ENCODE peak calls at places on chromosomes 4 and X, in nine cellular contexts. One of them, this sample, is unnamed.

GRCh38 chr4:749771-750666 is 44.4 kb downstream of the PCGF3 start:
- DNase-seq in pancreas: no peak
- DNase-seq in ovary: no peak
- DNase-seq in cardiac muscle cell: peak; percentile 74
- DNase-seq in colonic mucosa: no peak
- DNase-seq in AG04449: no peak
- DNase-seq in A549: no peak
- DNase-seq in A673: peak; percentile 90
- DNase-seq in epithelial cell of proximal tubule: no peak
- DNase-seq in this sample: peak; percentile 77

GRCh38 chr4:163941221-163941865 is 446.9 kb downstream of the TMA16 start:
- DNase-seq in pancreas: no peak
- DNase-seq in ovary: no peak
- DNase-seq in cardiac muscle cell: no peak
- DNase-seq in colonic mucosa: no peak
- DNase-seq in AG04449: no peak
- DNase-seq in A549: no peak
- DNase-seq in A673: no peak
- DNase-seq in epithelial cell of proximal tubule: peak; percentile 30
- DNase-seq in this sample: no peak

GRCh38 chr4:53816561-53816960 is 225.3 kb upstream of the LNX1 start:
- DNase-seq in pancreas: no peak
- DNase-seq in ovary: no peak
- DNase-seq in cardiac muscle cell: no peak
- DNase-seq in colonic mucosa: no peak
- DNase-seq in AG04449: peak; percentile 46
- DNase-seq in A549: no peak
- DNase-seq in A673: no peak
- DNase-seq in epithelial cell of proximal tubule: no peak
- DNase-seq in this sample: no peak

GRCh38 chr4:15042529-15043167 is 40.4 kb downstream of the CPEB2 start:
- DNase-seq in pancreas: no peak
- DNase-seq in ovary: no peak
- DNase-seq in cardiac muscle cell: peak; percentile 19
- DNase-seq in colonic mucosa: no peak
- DNase-seq in AG04449: no peak
- DNase-seq in A549: no peak
- DNase-seq in A673: no peak
- DNase-seq in epithelial cell of proximal tubule: no peak
- DNase-seq in this sample: no peak

GRCh38 chr4:726235-726787 is 20.7 kb downstream of the PCGF3 start:
- DNase-seq in pancreas: no peak
- DNase-seq in ovary: no peak
- DNase-seq in cardiac muscle cell: peak; percentile 74
- DNase-seq in colonic mucosa: no peak
- DNase-seq in AG04449: no peak
- DNase-seq in A549: no peak
- DNase-seq in A673: no peak
- DNase-seq in epithelial cell of proximal tubule: no peak
- DNase-seq in this sample: no peak

GRCh38 chr4:164937576-164938270 is 39.7 kb downstream of the TRIM61 start:
- DNase-seq in pancreas: no peak
- DNase-seq in ovary: peak; percentile 26
- DNase-seq in cardiac muscle cell: peak; percentile 32
- DNase-seq in colonic mucosa: no peak
- DNase-seq in AG04449: no peak
- DNase-seq in A549: no peak
- DNase-seq in A673: peak; percentile 58
- DNase-seq in epithelial cell of proximal tubule: no peak
- DNase-seq in this sample: no peak

GRCh38 chr4:110516106-110516922 is 40.4 kb downstream of the ENPEP start:
- DNase-seq in pancreas: peak; percentile 78
- DNase-seq in ovary: peak; percentile 75
- DNase-seq in cardiac muscle cell: peak; percentile 75
- DNase-seq in colonic mucosa: peak; percentile 85
- DNase-seq in AG04449: no peak
- DNase-seq in A549: peak; percentile 74
- DNase-seq in A673: peak; percentile 86
- DNase-seq in epithelial cell of proximal tubule: no peak
- DNase-seq in this sample: no peak

GRCh38 chrX:108072746-108073145 is 18.6 kb downstream of the PSMD10 start:
- DNase-seq in pancreas: no peak
- DNase-seq in ovary: no peak
- DNase-seq in cardiac muscle cell: no peak
- DNase-seq in colonic mucosa: no peak
- DNase-seq in AG04449: no peak
- DNase-seq in A549: no peak
- DNase-seq in A673: no peak
- DNase-seq in epithelial cell of proximal tubule: no peak
- DNase-seq in this sample: peak; percentile 66

GRCh38 chr4:73067971-73068394 is 1.5 kb downstream of the COX18 start:
- DNase-seq in pancreas: no peak
- DNase-seq in ovary: no peak
- DNase-seq in cardiac muscle cell: peak; percentile 14
- DNase-seq in colonic mucosa: no peak
- DNase-seq in AG04449: no peak
- DNase-seq in A549: no peak
- DNase-seq in A673: no peak
- DNase-seq in epithelial cell of proximal tubule: no peak
- DNase-seq in this sample: no peak

GRCh38 chr4:1359976-1360375 is 13.0 kb downstream of the UVSSA start:
- DNase-seq in pancreas: no peak
- DNase-seq in ovary: no peak
- DNase-seq in cardiac muscle cell: no peak
- DNase-seq in colonic mucosa: no peak
- DNase-seq in AG04449: no peak
- DNase-seq in A549: no peak
- DNase-seq in A673: no peak
- DNase-seq in epithelial cell of proximal tubule: no peak
- DNase-seq in this sample: no peak

GRCh38 chr4:16860506-16860905 is 37.9 kb downstream of the LDB2 start:
- DNase-seq in pancreas: no peak
- DNase-seq in ovary: no peak
- DNase-seq in cardiac muscle cell: peak; percentile 73
- DNase-seq in colonic mucosa: no peak
- DNase-seq in AG04449: peak; percentile 91
- DNase-seq in A549: no peak
- DNase-seq in A673: peak; percentile 74
- DNase-seq in epithelial cell of proximal tubule: no peak
- DNase-seq in this sample: peak; percentile 91

GRCh38 chrX:11180571-11180970 is 69.4 kb downstream of the HCCS start:
- DNase-seq in pancreas: no peak
- DNase-seq in ovary: no peak
- DNase-seq in cardiac muscle cell: no peak
- DNase-seq in colonic mucosa: no peak
- DNase-seq in AG04449: no peak
- DNase-seq in A549: no peak
- DNase-seq in A673: no peak
- DNase-seq in epithelial cell of proximal tubule: no peak
- DNase-seq in this sample: no peak

GRCh38 chr4:15295421-15296162 is 132.2 kb upstream of the C1QTNF7 start:
- DNase-seq in pancreas: no peak
- DNase-seq in ovary: no peak
- DNase-seq in cardiac muscle cell: no peak
- DNase-seq in colonic mucosa: no peak
- DNase-seq in AG04449: no peak
- DNase-seq in A549: no peak
- DNase-seq in A673: peak; percentile 87
- DNase-seq in epithelial cell of proximal tubule: no peak
- DNase-seq in this sample: no peak

GRCh38 chr4:137510866-137511265 is 21.4 kb downstream of the PCDH18 start:
- DNase-seq in pancreas: no peak
- DNase-seq in ovary: no peak
- DNase-seq in cardiac muscle cell: peak; percentile 97
- DNase-seq in colonic mucosa: no peak
- DNase-seq in AG04449: peak; percentile 88
- DNase-seq in A549: peak; percentile 52
- DNase-seq in A673: peak; percentile 91
- DNase-seq in epithelial cell of proximal tubule: peak; percentile 33
- DNase-seq in this sample: peak; percentile 72

GRCh38 chr4:78606035-78606434 is 54.5 kb downstream of the ANXA3 start:
- DNase-seq in pancreas: no peak
- DNase-seq in ovary: no peak
- DNase-seq in cardiac muscle cell: no peak
- DNase-seq in colonic mucosa: no peak
- DNase-seq in AG04449: no peak
- DNase-seq in A549: no peak
- DNase-seq in A673: no peak
- DNase-seq in epithelial cell of proximal tubule: no peak
- DNase-seq in this sample: no peak

GRCh38 chrX:70477734-70478075 is 33.1 kb downstream of the DLG3 start:
- DNase-seq in pancreas: no peak
- DNase-seq in ovary: no peak
- DNase-seq in cardiac muscle cell: no peak
- DNase-seq in colonic mucosa: no peak
- DNase-seq in AG04449: no peak
- DNase-seq in A549: no peak
- DNase-seq in A673: no peak
- DNase-seq in epithelial cell of proximal tubule: no peak
- DNase-seq in this sample: no peak

DNA sequence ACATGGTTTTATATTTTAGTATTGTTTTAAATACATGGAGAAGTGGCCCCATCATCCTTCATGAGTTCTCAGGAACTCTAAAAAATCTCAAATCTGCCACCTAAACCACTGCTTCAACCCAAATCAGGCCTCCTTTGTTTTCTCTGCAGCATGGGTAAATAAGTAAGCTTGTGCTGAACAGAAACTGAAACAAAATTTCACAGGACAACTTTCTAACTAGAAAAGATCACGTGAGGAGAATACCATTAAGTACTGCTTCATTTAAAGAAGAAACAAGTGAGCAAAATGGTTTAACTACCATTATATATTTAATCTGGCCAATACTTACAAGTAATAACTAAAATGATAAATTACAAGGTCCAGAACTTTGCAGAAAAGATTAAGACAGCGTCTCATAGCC is 2.5 kb downstream of the ARAP2 start:
- DNase-seq in pancreas: no peak
- DNase-seq in ovary: no peak
- DNase-seq in cardiac muscle cell: no peak
- DNase-seq in colonic mucosa: no peak
- DNase-seq in AG04449: no peak
- DNase-seq in A549: no peak
- DNase-seq in A673: no peak
- DNase-seq in epithelial cell of proximal tubule: no peak
- DNase-seq in this sample: no peak
- H3K4me3 ChIP-seq in pancreas: peak overlapping the region; percentile 63
- H3K4me3 ChIP-seq in ovary: peak overlapping the region; percentile 10
- H3K4me3 ChIP-seq in cardiac muscle cell: no peak overlapping the region
- H3K4me3 ChIP-seq in colonic mucosa: peak overlapping the region; percentile 60
- H3K4me3 ChIP-seq in AG04449: no peak overlapping the region
- H3K4me3 ChIP-seq in A549: no peak overlapping the region
- H3K4me3 ChIP-seq in A673: no peak overlapping the region
- H3K4me3 ChIP-seq in epithelial cell of proximal tubule: peak overlapping the region; percentile 79
- H3K4me3 ChIP-seq in this sample: no peak overlapping the region

GRCh38 chr4:62387808-62388207 is 1187.7 kb downstream of the ADGRL3 start:
- DNase-seq in pancreas: no peak
- DNase-seq in ovary: no peak
- DNase-seq in cardiac muscle cell: no peak
- DNase-seq in colonic mucosa: no peak
- DNase-seq in AG04449: no peak
- DNase-seq in A549: no peak
- DNase-seq in A673: no peak
- DNase-seq in epithelial cell of proximal tubule: no peak
- DNase-seq in this sample: no peak
- TF ChIP-seq CTCF in pancreas: no peak
- TF ChIP-seq CTCF in ovary: no peak
- TF ChIP-seq CTCF in cardiac muscle cell: no peak
- TF ChIP-seq CTCF in colonic mucosa: no peak
- TF ChIP-seq CTCF in AG04449: no peak
- TF ChIP-seq CTCF in A549: no peak
- TF ChIP-seq CTCF in A673: no peak
- TF ChIP-seq CTCF in epithelial cell of proximal tubule: no peak
- TF ChIP-seq CTCF in this sample: no peak

DNA sequence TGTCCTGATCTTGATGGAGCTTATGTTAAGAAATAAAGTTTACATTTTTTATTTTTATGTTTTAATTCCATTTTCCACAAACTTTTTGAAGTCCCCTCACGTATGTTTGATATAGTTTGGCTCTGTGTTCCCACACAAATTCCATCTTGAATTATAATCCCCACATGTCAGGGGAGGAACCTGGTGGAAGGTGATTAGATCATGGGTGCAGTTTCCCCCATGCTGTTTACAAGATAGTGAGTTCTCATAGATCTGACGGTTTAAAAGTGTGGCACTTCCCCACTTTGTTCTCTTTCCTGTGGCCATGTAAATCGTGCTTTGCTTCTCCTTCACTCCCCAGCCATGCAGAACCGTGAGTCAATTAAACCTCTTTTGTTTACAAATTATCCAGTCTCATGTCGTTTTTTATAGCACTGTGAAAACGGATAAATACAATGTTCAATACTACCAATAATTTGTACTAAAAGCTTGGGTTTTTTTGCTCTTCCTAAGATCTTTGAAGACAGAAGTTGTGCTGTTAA is 89.8 kb downstream of the PAPSS1 start:
- DNase-seq in pancreas: no peak
- DNase-seq in ovary: no peak
- DNase-seq in cardiac muscle cell: no peak
- DNase-seq in colonic mucosa: no peak
- DNase-seq in AG04449: no peak
- DNase-seq in A549: no peak
- DNase-seq in A673: no peak
- DNase-seq in epithelial cell of proximal tubule: no peak
- DNase-seq in this sample: no peak
- H3K4me3 ChIP-seq in pancreas: no peak overlapping the region
- H3K4me3 ChIP-seq in ovary: no peak overlapping the region
- H3K4me3 ChIP-seq in cardiac muscle cell: no peak overlapping the region
- H3K4me3 ChIP-seq in colonic mucosa: no peak overlapping the region
- H3K4me3 ChIP-seq in AG04449: no peak overlapping the region
- H3K4me3 ChIP-seq in A549: no peak overlapping the region
- H3K4me3 ChIP-seq in A673: no peak overlapping the region
- H3K4me3 ChIP-seq in epithelial cell of proximal tubule: no peak overlapping the region
- H3K4me3 ChIP-seq in this sample: no peak overlapping the region

GRCh38 chr4:3848323-3848722 is 82.1 kb downstream of the ADRA2C start:
- DNase-seq in pancreas: no peak
- DNase-seq in ovary: no peak
- DNase-seq in cardiac muscle cell: no peak
- DNase-seq in colonic mucosa: no peak
- DNase-seq in AG04449: no peak
- DNase-seq in A549: no peak
- DNase-seq in A673: no peak
- DNase-seq in epithelial cell of proximal tubule: no peak
- DNase-seq in this sample: no peak

GRCh38 chr4:3847211-3847940 is 81.2 kb downstream of the ADRA2C start:
- DNase-seq in pancreas: no peak
- DNase-seq in ovary: no peak
- DNase-seq in cardiac muscle cell: no peak
- DNase-seq in colonic mucosa: no peak
- DNase-seq in AG04449: no peak
- DNase-seq in A549: no peak
- DNase-seq in A673: no peak
- DNase-seq in epithelial cell of proximal tubule: no peak
- DNase-seq in this sample: no peak

GRCh38 chr4:3845744-3846429 is 79.7 kb downstream of the ADRA2C start:
- DNase-seq in pancreas: no peak
- DNase-seq in ovary: no peak
- DNase-seq in cardiac muscle cell: no peak
- DNase-seq in colonic mucosa: no peak
- DNase-seq in AG04449: no peak
- DNase-seq in A549: no peak
- DNase-seq in A673: no peak
- DNase-seq in epithelial cell of proximal tubule: no peak
- DNase-seq in this sample: no peak

GRCh38 chr4:3849140-3849539 is 83.0 kb downstream of the ADRA2C start:
- DNase-seq in pancreas: no peak
- DNase-seq in ovary: no peak
- DNase-seq in cardiac muscle cell: no peak
- DNase-seq in colonic mucosa: no peak
- DNase-seq in AG04449: no peak
- DNase-seq in A549: no peak
- DNase-seq in A673: no peak
- DNase-seq in epithelial cell of proximal tubule: no peak
- DNase-seq in this sample: no peak

GRCh38 chr4:3845094-3845743 is 79.0 kb downstream of the ADRA2C start:
- DNase-seq in pancreas: no peak
- DNase-seq in ovary: no peak
- DNase-seq in cardiac muscle cell: no peak
- DNase-seq in colonic mucosa: no peak
- DNase-seq in AG04449: no peak
- DNase-seq in A549: no peak
- DNase-seq in A673: no peak
- DNase-seq in epithelial cell of proximal tubule: no peak
- DNase-seq in this sample: no peak
- TF ChIP-seq CTCF in pancreas: no peak
- TF ChIP-seq CTCF in ovary: no peak
- TF ChIP-seq CTCF in cardiac muscle cell: no peak
- TF ChIP-seq CTCF in colonic mucosa: no peak
- TF ChIP-seq CTCF in AG04449: no peak
- TF ChIP-seq CTCF in A549: no peak
- TF ChIP-seq CTCF in A673: no peak
- TF ChIP-seq CTCF in epithelial cell of proximal tubule: no peak
- TF ChIP-seq CTCF in this sample: no peak